ENCODE peak calls at places on chromosome 4, in nine cellular contexts. T is Karpas-422, W is uterus, P is fibroblast of mammary gland, V is NT2/D1, H is upper lobe of right lung, E is skeletal muscle cell, F is hepatocyte, X is fibroblast of lung. A is an unnamed sample.

GRCh38 chr4:7842384-7843279 is 97.0 kb downstream of the AFAP1 start:
- DNase-seq in T (no peak), W (peak), P (peak), V (no peak), H (no peak), E (peak), F (peak), X (peak), A (peak)

GRCh38 chr4:83305187-83305586 is 20.6 kb upstream of the COQ2 start:
- DNase-seq in T (no peak), W (no peak), P (no peak), V (no peak), H (no peak), E (no peak), F (no peak), X (no peak), A (no peak)

GRCh38 chr4:122758033-122758432 is 25.5 kb downstream of the BBS12 start:
- DNase-seq in T (peak), W (no peak), P (peak), V (no peak), H (no peak), E (no peak), F (peak), X (peak), A (no peak)

GRCh38 chr4:67437974-67438713 is 107.2 kb downstream of the CENPC start:
- DNase-seq in T (no peak), W (no peak), P (peak), V (no peak), H (no peak), E (peak), F (peak), X (peak), A (peak)

GRCh38 chr4:5845035-5845905 is 47.6 kb downstream of the CRMP1 start:
- DNase-seq in T (peak), W (peak), P (no peak), V (no peak), H (no peak), E (no peak), F (no peak), X (no peak), A (no peak)

GRCh38 chr4:67103001-67103737 is 442.1 kb downstream of the CENPC start:
- DNase-seq in T (peak), W (no peak), P (no peak), V (no peak), H (no peak), E (no peak), F (no peak), X (no peak), A (no peak)

GRCh38 chr4:118557298-118557851 is 127.8 kb upstream of the METTL14 start:
- DNase-seq in T (no peak), W (no peak), P (peak), V (no peak), H (no peak), E (peak), F (no peak), X (peak), A (peak)

GRCh38 chr4:153257151-153257620 is 52.9 kb downstream of the TRIM2 start:
- DNase-seq in T (no peak), W (peak), P (peak), V (no peak), H (no peak), E (no peak), F (peak), X (peak), A (no peak)

GRCh38 chr4:139940600-139940999 is 213.4 kb downstream of the MAML3 start:
- DNase-seq in T (no peak), W (no peak), P (no peak), V (no peak), H (no peak), E (no peak), F (no peak), X (no peak), A (no peak)

GRCh38 chr4:52956691-52957090 is 94.6 kb downstream of the RASL11B start:
- DNase-seq in T (no peak), W (no peak), P (peak), V (no peak), H (no peak), E (no peak), F (no peak), X (peak), A (no peak)

GRCh38 chr4:153114771-153115321 is 89.4 kb upstream of the TRIM2 start:
- DNase-seq in T (no peak), W (no peak), P (peak), V (no peak), H (no peak), E (peak), F (peak), X (peak), A (no peak)

GRCh38 chr4:158805628-158806471 is 37.0 kb downstream of the FNIP2 start:
- DNase-seq in T (no peak), W (no peak), P (peak), V (no peak), H (no peak), E (no peak), F (peak), X (no peak), A (no peak)

GRCh38 chr4:149980125-149980682 is 98.0 kb upstream of the DCLK2 start:
- DNase-seq in T (no peak), W (no peak), P (no peak), V (no peak), H (no peak), E (no peak), F (no peak), X (no peak), A (no peak)

GRCh38 chr4:1855334-1856070 is 454 bp downstream of the LETM1 start:
- DNase-seq in T (peak), W (peak), P (no peak), V (no peak), H (peak), E (no peak), F (peak), X (no peak), A (no peak)

GRCh38 chr4:1856920-1857699 is 1.2 kb upstream of the LETM1 start:
- DNase-seq in T (no peak), W (peak), P (peak), V (no peak), H (no peak), E (no peak), F (peak), X (no peak), A (no peak)

GRCh38 chr4:1852904-1853623 is 2.9 kb downstream of the LETM1 start:
- DNase-seq in T (no peak), W (no peak), P (no peak), V (no peak), H (no peak), E (no peak), F (no peak), X (no peak), A (no peak)

GRCh38 chr4:1856071-1856919 is at the start of gene LETM1:
- DNase-seq in T (peak), W (peak), P (peak), V (peak), H (peak), E (peak), F (peak), X (peak), A (peak)

DNA sequence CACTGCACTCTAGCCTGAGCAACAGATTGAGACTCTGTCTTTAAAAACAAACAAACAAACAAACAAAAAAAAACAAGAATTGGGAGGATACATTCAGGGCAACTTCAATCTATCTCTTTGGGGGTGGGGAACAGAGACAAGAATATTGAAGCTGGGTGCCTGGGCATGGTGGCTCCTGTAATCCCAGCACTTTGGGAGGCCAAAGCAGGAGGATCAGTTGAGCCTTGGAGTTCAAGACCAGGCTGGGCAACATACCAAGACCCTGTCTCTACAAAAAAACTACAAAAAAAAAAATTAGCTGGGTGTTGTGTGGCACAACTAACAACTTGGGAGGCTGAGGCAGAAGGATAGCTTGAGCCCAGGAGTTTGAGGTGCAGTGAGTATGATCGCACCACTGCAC is 1.2 kb downstream of the LETM1 start:
- DNase-seq in T (no peak), W (no peak), P (no peak), V (no peak), H (no peak), E (no peak), F (no peak), X (no peak), A (no peak)
- H3K4me3 ChIP-seq in T (peak), W (no peak), P (peak), V (peak), H (peak), E (peak), F (peak), X (peak), A (peak)

GRCh38 chr4:35562831-35563230 is 681.5 kb downstream of the ARAP2 start:
- DNase-seq in T (no peak), W (no peak), P (no peak), V (no peak), H (no peak), E (no peak), F (peak), X (no peak), A (no peak)
- H3K4me3 ChIP-seq in T (no peak), W (no peak), P (no peak), V (no peak), H (no peak), E (no peak), F (no peak), X (no peak), A (no peak)

GRCh38 chr4:154961263-154961662 is 180.2 kb downstream of the RBM46 start:
- DNase-seq in T (no peak), W (no peak), P (no peak), V (no peak), H (no peak), E (no peak), F (no peak), X (no peak), A (no peak)

GRCh38 chr4:154958621-154959358 is 177.7 kb downstream of the RBM46 start:
- DNase-seq in T (no peak), W (peak), P (peak), V (no peak), H (no peak), E (peak), F (peak), X (peak), A (no peak)

GRCh38 chr4:154960476-154960875 is 179.4 kb downstream of the RBM46 start:
- DNase-seq in T (no peak), W (no peak), P (no peak), V (no peak), H (no peak), E (no peak), F (no peak), X (no peak), A (no peak)

GRCh38 chr4:154958121-154958520 is 177.0 kb downstream of the RBM46 start:
- DNase-seq in T (no peak), W (no peak), P (no peak), V (no peak), H (no peak), E (no peak), F (no peak), X (no peak), A (no peak)

GRCh38 chr4:154959756-154960155 is 178.7 kb downstream of the RBM46 start:
- DNase-seq in T (no peak), W (no peak), P (no peak), V (no peak), H (no peak), E (no peak), F (no peak), X (no peak), A (no peak)
- H3K4me3 ChIP-seq in T (no peak), W (no peak), P (no peak), V (no peak), H (no peak), E (no peak), F (no peak), X (no peak), A (no peak)

DNA sequence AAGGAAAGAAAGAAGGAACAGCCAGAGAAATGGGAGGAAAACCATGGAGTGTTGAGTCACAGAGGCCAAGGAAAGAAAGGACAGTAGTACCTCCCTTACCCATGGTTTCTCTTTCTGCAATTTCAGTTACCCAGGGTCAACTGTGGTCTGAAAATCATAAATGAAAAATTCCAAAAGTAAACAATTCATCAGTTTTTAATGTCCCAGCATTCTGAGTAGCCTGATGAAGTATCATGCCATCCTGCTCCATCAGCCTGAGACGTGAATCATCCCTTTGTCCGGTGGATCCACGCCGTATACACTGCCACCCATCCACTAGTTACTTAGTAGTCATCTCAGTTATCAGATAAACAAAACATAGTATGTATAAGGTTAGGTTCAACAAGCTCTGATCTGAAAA is 114.2 kb downstream of the COMMD8 start:
- DNase-seq in T (no peak), W (no peak), P (peak), V (no peak), H (no peak), E (peak), F (no peak), X (peak), A (peak)
- H3K4me3 ChIP-seq in T (no peak), W (no peak), P (no peak), V (no peak), H (no peak), E (no peak), F (no peak), X (no peak), A (no peak)

DNA sequence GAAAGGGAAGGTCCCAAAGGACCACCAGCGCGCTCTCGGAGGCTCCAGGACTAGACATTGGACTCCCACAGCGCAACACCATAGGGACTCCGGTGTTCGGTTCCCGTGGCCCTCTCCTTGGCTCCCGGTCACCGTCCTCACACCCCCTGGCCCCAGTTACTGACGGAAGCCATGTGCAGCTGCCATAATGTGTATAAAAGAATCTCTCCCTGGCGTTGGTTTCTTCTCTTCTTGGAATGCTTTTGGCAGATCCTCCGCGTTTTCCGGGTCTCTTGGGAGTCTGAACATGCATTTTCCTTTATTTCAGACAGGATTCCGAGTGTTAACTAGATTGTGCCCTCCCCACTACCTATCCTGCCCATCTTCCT is 69.7 kb downstream of the FBXO8 start:
- DNase-seq in T (no peak), W (no peak), P (no peak), V (no peak), H (no peak), E (no peak), F (no peak), X (no peak), A (no peak)
- H3K4me3 ChIP-seq in T (no peak), W (no peak), P (peak), V (no peak), H (no peak), E (peak), F (peak), X (no peak), A (peak)

GRCh38 chr4:75555294-75556164 is at the start of gene ODAPH:
- DNase-seq in T (peak), W (no peak), P (peak), V (peak), H (no peak), E (no peak), F (peak), X (no peak), A (no peak)
- H3K4me3 ChIP-seq in T (peak), W (no peak), P (no peak), V (no peak), H (no peak), E (no peak), F (no peak), X (no peak), A (no peak)

DNA sequence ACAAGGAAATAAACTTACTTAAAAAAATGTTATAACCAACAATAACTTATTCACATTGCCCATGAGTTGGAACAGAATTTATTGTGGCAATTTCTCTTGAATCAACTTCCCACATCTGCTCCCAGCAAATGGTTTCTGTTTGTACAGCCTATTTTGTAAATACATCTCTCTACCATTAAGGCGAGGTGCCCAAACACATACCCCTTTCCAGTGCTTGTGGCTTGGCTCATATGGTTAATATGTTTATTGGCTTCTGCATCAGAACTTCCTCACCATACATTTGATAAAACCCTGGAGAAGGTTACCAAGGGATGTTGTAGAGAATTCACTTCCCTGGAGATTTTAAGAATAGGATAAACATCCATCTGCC is 207.1 kb downstream of the SOWAHB start:
- DNase-seq in T (no peak), W (no peak), P (no peak), V (no peak), H (no peak), E (no peak), F (no peak), X (peak), A (no peak)
- H3K4me3 ChIP-seq in T (no peak), W (no peak), P (no peak), V (no peak), H (peak), E (no peak), F (peak), X (peak), A (peak)

A was measured in AG04449.